ENCODE peak calls at places on chromosomes 5 and 9, in nine cellular contexts. W is left colon; R is esophagus muscularis mucosa; D is GM04504; K is NCI-H774; E is brain microvascular endothelial cell; I is heart left ventricle; S is RWPE2; C is activated naive CD4-positive, alpha-beta T cell treated with Interleukin-2 at 50 U/mL for 16 hours. N is an unnamed sample.

GRCh38 chr9:87067426-87067825 is 120.1 kb upstream of the GAS1 start:
- DNase-seq in I (no peak), R (no peak), W (no peak), E (no peak), S (no peak), K (no peak), D (peak; percentile 24), C (no peak), N (no peak)

GRCh38 chr9:14403112-14403511 is 89.2 kb upstream of the NFIB start:
- DNase-seq in C (no peak), W (no peak), R (no peak), I (no peak), S (no peak), E (no peak), K (no peak), D (no peak), N (no peak)

GRCh38 chr9:7739595-7739994 is 60.0 kb downstream of the DMAC1 start:
- DNase-seq in K (no peak), E (no peak), D (no peak), I (no peak), R (no peak), S (no peak), W (no peak), C (no peak), N (no peak)

GRCh38 chr9:86355814-86356213 is 1.6 kb upstream of the TUT7 start:
- DNase-seq in I (no peak), W (no peak), C (no peak), D (no peak), E (no peak), S (no peak), R (no peak), K (no peak), N (no peak)

GRCh38 chr5:35316611-35317307 is 86.5 kb upstream of the PRLR start:
- DNase-seq in I (no peak), S (peak; percentile 63), D (no peak), E (no peak), R (no peak), W (no peak), C (no peak), K (no peak), N (no peak)

GRCh38 chr5:140883373-140883772 is 1.4 kb downstream of the PCDHA13 start:
- DNase-seq in W (no peak), C (no peak), S (peak; percentile 60), E (no peak), R (no peak), D (no peak), I (no peak), K (no peak), N (no peak)

GRCh38 chr9:84393266-84393905 is 52.8 kb upstream of the SLC28A3 start:
- DNase-seq in I (no peak), W (no peak), R (no peak), E (no peak), D (no peak), C (no peak), S (no peak), K (no peak), N (no peak)

GRCh38 chr9:121720311-121720991 is 69.0 kb downstream of the DAB2IP start:
- DNase-seq in S (no peak), K (no peak), R (no peak), C (no peak), W (peak; percentile 69), D (no peak), I (no peak), E (no peak), N (no peak)

GRCh38 chr5:126373621-126374416 is 49.4 kb upstream of the GRAMD2B start:
- DNase-seq in E (peak; percentile 69), R (no peak), K (no peak), S (no peak), D (no peak), C (no peak), I (no peak), W (no peak), N (no peak)

GRCh38 chr9:121021294-121021693 is 28.8 kb downstream of the C5 start:
- DNase-seq in R (no peak), K (no peak), W (no peak), S (no peak), D (peak; percentile 12), C (no peak), E (no peak), I (no peak), N (no peak)

GRCh38 chr9:133148351-133149129 is 15.2 kb downstream of the GBGT1 start:
- DNase-seq in W (peak; percentile 80), S (peak; percentile 57), D (no peak), C (peak; percentile 67), E (no peak), I (no peak), R (no peak), K (no peak), N (peak; percentile 58)

GRCh38 chr5:11128021-11128420 is 367.0 kb upstream of the DAP start:
- DNase-seq in E (no peak), W (no peak), D (no peak), K (no peak), I (no peak), S (no peak), R (no peak), C (no peak), N (no peak)

GRCh38 chr9:97853844-97854695 is 1.0 kb downstream of the FOXE1 start:
- DNase-seq in K (no peak), C (peak; percentile 59), I (no peak), S (no peak), D (no peak), W (no peak), R (no peak), E (no peak), N (peak; percentile 57)

GRCh38 chr5:123844873-123845272 is 332.9 kb downstream of the CSNK1G3 start:
- DNase-seq in E (peak; percentile 53), R (no peak), W (no peak), K (no peak), S (no peak), C (no peak), D (no peak), I (no peak), N (no peak)

GRCh38 chr5:75053286-75054109 is 1.1 kb upstream of the GCNT4 start:
- DNase-seq in W (peak; percentile 69), R (no peak), I (peak; percentile 45), E (peak; percentile 69), K (no peak), D (peak; percentile 68), C (peak; percentile 55), S (peak; percentile 79), N (no peak)

GRCh38 chr9:93262537-93263310 is 78.8 kb downstream of the WNK2 start:
- DNase-seq in W (no peak), I (no peak), E (no peak), R (peak; percentile 74), C (no peak), S (no peak), K (peak; percentile 68), D (no peak), N (no peak)

GRCh38 chr5:93151121-93151520 is 429.9 kb downstream of the NR2F1-AS1 start:
- DNase-seq in K (no peak), C (no peak), S (no peak), W (no peak), E (no peak), R (no peak), I (no peak), D (no peak), N (no peak)

GRCh38 chr9:17004500-17004899 is 130.3 kb upstream of the CNTLN start:
- DNase-seq in W (no peak), D (no peak), S (no peak), C (no peak), I (no peak), E (peak; percentile 39), K (no peak), R (no peak), N (no peak)

GRCh38 chr5:31854181-31854624 is 215.3 kb downstream of the PDZD2 start:
- DNase-seq in K (no peak), I (peak; percentile 32), S (peak; percentile 87), R (no peak), W (no peak), D (no peak), E (no peak), C (no peak), N (no peak)

GRCh38 chr9:98974994-98975712 is 31.4 kb downstream of the COL15A1 start:
- DNase-seq in K (peak; percentile 48), S (no peak), W (peak; percentile 88), C (peak; percentile 82), I (peak; percentile 86), D (no peak), R (peak; percentile 96), E (peak; percentile 68), N (peak; percentile 86)

GRCh38 chr5:100430268-100430900 is 104.8 kb upstream of the FAM174A start:
- DNase-seq in D (peak; percentile 19), C (peak; percentile 43), E (peak; percentile 41), R (no peak), I (peak; percentile 37), S (no peak), K (no peak), W (peak; percentile 32), N (peak; percentile 23)

GRCh38 chr5:91794455-91794854 is 411.3 kb upstream of the ARRDC3 start:
- DNase-seq in W (no peak), R (no peak), C (no peak), D (no peak), K (no peak), I (no peak), S (no peak), E (no peak), N (no peak)

GRCh38 chr5:152978141-152978835 is 512.2 kb upstream of the GRIA1 start:
- DNase-seq in K (no peak), S (no peak), I (no peak), D (no peak), E (no peak), C (no peak), W (no peak), R (no peak), N (no peak)

GRCh38 chr5:148810821-148811220 is 15.6 kb upstream of the ADRB2 start:
- DNase-seq in D (no peak), I (no peak), S (no peak), K (no peak), R (no peak), E (no peak), C (no peak), W (no peak), N (no peak)

GRCh38 chr9:115193777-115194176 is 75.8 kb upstream of the TNC start:
- DNase-seq in C (no peak), K (no peak), W (no peak), E (no peak), R (no peak), I (no peak), D (no peak), S (no peak), N (no peak)

GRCh38 chr9:8036914-8037524 is 237.4 kb upstream of the DMAC1 start:
- DNase-seq in K (no peak), R (no peak), I (no peak), S (no peak), W (no peak), E (no peak), D (no peak), C (no peak), N (no peak)

GRCh38 chr9:69137311-69137710 is 36.8 kb upstream of the TJP2 start:
- DNase-seq in K (no peak), C (no peak), S (no peak), E (no peak), I (no peak), R (no peak), D (no peak), W (no peak), N (no peak)

N was measured in memory B cell.